ENCODE peak calls at places on chromosomes 16 and 17, in eight cellular contexts. D, G, V, E, F, S, R and W are unnamed samples.

GRCh38 chr17:63962298-63962744 is 10.4 kb downstream of the SCN4A start:
- DNase-seq in D (no peak), G (no peak), V (no peak), E (no peak), F (no peak), S (no peak), R (no peak), W (no peak)

GRCh38 chr17:69246726-69247375 is 18.2 kb upstream of the ABCA10 start:
- DNase-seq in D (peak), G (peak), V (no peak), E (no peak), F (no peak), S (no peak), R (peak), W (no peak)

GRCh38 chr17:52025231-52025630 is 133.3 kb downstream of the CA10 start:
- DNase-seq in D (no peak), G (no peak), V (no peak), E (no peak), F (no peak), S (no peak), R (no peak), W (no peak)

GRCh38 chr16:1296688-1297412 is 12.6 kb upstream of the UBE2I start:
- DNase-seq in D (no peak), G (no peak), V (no peak), E (no peak), F (peak), S (no peak), R (no peak), W (no peak)

GRCh38 chr17:58245428-58246103 is 7.2 kb downstream of the LPO start:
- DNase-seq in D (no peak), G (no peak), V (no peak), E (no peak), F (no peak), S (no peak), R (no peak), W (no peak)

GRCh38 chr16:88995194-88995593 is 18.2 kb upstream of the CBFA2T3 start:
- DNase-seq in D (no peak), G (no peak), V (no peak), E (no peak), F (no peak), S (no peak), R (no peak), W (no peak)

GRCh38 chr17:44219636-44220210 is at the start of gene UBTF:
- DNase-seq in D (peak), G (peak), V (peak), E (peak), F (peak), S (peak), R (peak), W (peak)

GRCh38 chr16:51630051-51630450 is 479.0 kb upstream of the SALL1 start:
- DNase-seq in D (no peak), G (no peak), V (no peak), E (no peak), F (no peak), S (no peak), R (no peak), W (no peak)

GRCh38 chr17:35801583-35802224 is 6.3 kb upstream of the MMP28 start:
- DNase-seq in D (no peak), G (peak), V (peak), E (peak), F (peak), S (no peak), R (peak), W (no peak)

GRCh38 chr16:88733630-88734360 is 27.5 kb downstream of the CTU2 start:
- DNase-seq in D (no peak), G (no peak), V (no peak), E (no peak), F (no peak), S (no peak), R (no peak), W (no peak)

GRCh38 chr17:17062866-17063265 is 20.6 kb downstream of the MPRIP start:
- DNase-seq in D (no peak), G (no peak), V (no peak), E (peak), F (no peak), S (no peak), R (no peak), W (no peak)

GRCh38 chr17:41771389-41772206 is 14.9 kb downstream of the JUP start:
- DNase-seq in D (no peak), G (no peak), V (no peak), E (no peak), F (no peak), S (no peak), R (no peak), W (no peak)

GRCh38 chr16:84735846-84736586 is 36.2 kb downstream of the USP10 start:
- DNase-seq in D (no peak), G (peak), V (no peak), E (no peak), F (peak), S (peak), R (peak), W (peak)

GRCh38 chr16:78212674-78213073 is 113.2 kb downstream of the WWOX start:
- DNase-seq in D (no peak), G (no peak), V (no peak), E (no peak), F (no peak), S (no peak), R (no peak), W (no peak)

GRCh38 chr16:8866118-8866883 is 2.5 kb downstream of the CARHSP1 start:
- DNase-seq in D (no peak), G (no peak), V (no peak), E (no peak), F (peak), S (no peak), R (no peak), W (no peak)

GRCh38 chr17:57281887-57282653 is 25.7 kb downstream of the MSI2 start:
- DNase-seq in D (peak), G (peak), V (no peak), E (no peak), F (no peak), S (no peak), R (peak), W (no peak)

GRCh38 chr16:21088646-21089538 is 61.8 kb downstream of the DNAH3 start:
- DNase-seq in D (no peak), G (no peak), V (no peak), E (no peak), F (no peak), S (no peak), R (no peak), W (no peak)

GRCh38 chr17:1487939-1488825 is 4.3 kb downstream of the MYO1C start:
- DNase-seq in D (peak), G (peak), V (peak), E (peak), F (peak), S (peak), R (peak), W (peak)

GRCh38 chr17:51258756-51259573 is 884 bp downstream of the MBTD1 start:
- DNase-seq in D (peak), G (peak), V (no peak), E (no peak), F (peak), S (no peak), R (peak), W (no peak)

GRCh38 chr16:3952342-3953131 is 72.0 kb upstream of the CREBBP start:
- DNase-seq in D (no peak), G (no peak), V (no peak), E (peak), F (peak), S (no peak), R (no peak), W (no peak)

GRCh38 chr17:31329221-31329620 is 7.8 kb upstream of the EVI2A start:
- DNase-seq in D (no peak), G (no peak), V (no peak), E (no peak), F (no peak), S (no peak), R (no peak), W (no peak)

GRCh38 chr16:81815429-81815766 is 36.3 kb downstream of the PLCG2 start:
- DNase-seq in D (no peak), G (no peak), V (no peak), E (no peak), F (no peak), S (no peak), R (no peak), W (no peak)

GRCh38 chr17:17843096-17843495 is 6.3 kb upstream of the SREBF1 start:
- DNase-seq in D (no peak), G (no peak), V (no peak), E (no peak), F (no peak), S (no peak), R (no peak), W (no peak)